ENCODE peak calls at places on chromosomes 3 and 15, in nine cellular contexts. One of them, this sample, is unnamed.

GRCh38 chr3:22685598-22685997 is 517.5 kb upstream of the UBE2E2 start:
- DNase-seq in testis: no peak
- DNase-seq in GM19239: no peak
- DNase-seq in NB4: peak
- DNase-seq in NCI-H2081: peak
- DNase-seq in MM.1S: no peak
- DNase-seq in AG09319: no peak
- DNase-seq in hepatocyte: peak
- DNase-seq in upper lobe of left lung: no peak
- DNase-seq in this sample: no peak

GRCh38 chr15:51076898-51077564 is 17.7 kb downstream of the TNFAIP8L3 start:
- DNase-seq in testis: peak
- DNase-seq in GM19239: no peak
- DNase-seq in NB4: peak
- DNase-seq in NCI-H2081: no peak
- DNase-seq in MM.1S: peak
- DNase-seq in AG09319: no peak
- DNase-seq in hepatocyte: no peak
- DNase-seq in upper lobe of left lung: peak
- DNase-seq in this sample: no peak

GRCh38 chr3:127787071-127787490 is 35.2 kb downstream of the MGLL start:
- DNase-seq in testis: peak
- DNase-seq in GM19239: no peak
- DNase-seq in NB4: no peak
- DNase-seq in NCI-H2081: peak
- DNase-seq in MM.1S: no peak
- DNase-seq in AG09319: no peak
- DNase-seq in hepatocyte: no peak
- DNase-seq in upper lobe of left lung: no peak
- DNase-seq in this sample: no peak

GRCh38 chr3:29143151-29143550 is 137.7 kb upstream of the RBMS3 start:
- DNase-seq in testis: no peak
- DNase-seq in GM19239: no peak
- DNase-seq in NB4: no peak
- DNase-seq in NCI-H2081: no peak
- DNase-seq in MM.1S: no peak
- DNase-seq in AG09319: no peak
- DNase-seq in hepatocyte: no peak
- DNase-seq in upper lobe of left lung: no peak
- DNase-seq in this sample: peak

GRCh38 chr15:54772663-54773062 is 424.1 kb downstream of the RSL24D1 start:
- DNase-seq in testis: no peak
- DNase-seq in GM19239: no peak
- DNase-seq in NB4: peak
- DNase-seq in NCI-H2081: no peak
- DNase-seq in MM.1S: no peak
- DNase-seq in AG09319: no peak
- DNase-seq in hepatocyte: no peak
- DNase-seq in upper lobe of left lung: no peak
- DNase-seq in this sample: no peak

GRCh38 chr3:192745150-192745549 is 17.8 kb upstream of the FGF12 start:
- DNase-seq in testis: no peak
- DNase-seq in GM19239: no peak
- DNase-seq in NB4: no peak
- DNase-seq in NCI-H2081: no peak
- DNase-seq in MM.1S: no peak
- DNase-seq in AG09319: no peak
- DNase-seq in hepatocyte: no peak
- DNase-seq in upper lobe of left lung: no peak
- DNase-seq in this sample: no peak

GRCh38 chr15:101293122-101293521 is 1.9 kb downstream of the SNRPA1 start:
- DNase-seq in testis: no peak
- DNase-seq in GM19239: no peak
- DNase-seq in NB4: no peak
- DNase-seq in NCI-H2081: no peak
- DNase-seq in MM.1S: no peak
- DNase-seq in AG09319: no peak
- DNase-seq in hepatocyte: no peak
- DNase-seq in upper lobe of left lung: no peak
- DNase-seq in this sample: no peak

GRCh38 chr15:92524161-92524560 is 130.5 kb downstream of the ST8SIA2 start:
- DNase-seq in testis: no peak
- DNase-seq in GM19239: no peak
- DNase-seq in NB4: no peak
- DNase-seq in NCI-H2081: no peak
- DNase-seq in MM.1S: no peak
- DNase-seq in AG09319: no peak
- DNase-seq in hepatocyte: no peak
- DNase-seq in upper lobe of left lung: no peak
- DNase-seq in this sample: no peak

GRCh38 chr15:33808720-33809119 is 159.6 kb upstream of the CHRM5 start:
- DNase-seq in testis: no peak
- DNase-seq in GM19239: no peak
- DNase-seq in NB4: peak
- DNase-seq in NCI-H2081: no peak
- DNase-seq in MM.1S: no peak
- DNase-seq in AG09319: no peak
- DNase-seq in hepatocyte: no peak
- DNase-seq in upper lobe of left lung: no peak
- DNase-seq in this sample: no peak

GRCh38 chr15:68271854-68272471 is 5.6 kb upstream of the FEM1B start:
- DNase-seq in testis: no peak
- DNase-seq in GM19239: no peak
- DNase-seq in NB4: no peak
- DNase-seq in NCI-H2081: no peak
- DNase-seq in MM.1S: no peak
- DNase-seq in AG09319: no peak
- DNase-seq in hepatocyte: peak
- DNase-seq in upper lobe of left lung: peak
- DNase-seq in this sample: no peak

GRCh38 chr3:18712713-18713575 is 287.8 kb upstream of the SATB1 start:
- DNase-seq in testis: no peak
- DNase-seq in GM19239: no peak
- DNase-seq in NB4: no peak
- DNase-seq in NCI-H2081: no peak
- DNase-seq in MM.1S: no peak
- DNase-seq in AG09319: no peak
- DNase-seq in hepatocyte: no peak
- DNase-seq in upper lobe of left lung: no peak
- DNase-seq in this sample: no peak

GRCh38 chr15:74768771-74769342 is 13.0 kb upstream of the CSK start:
- DNase-seq in testis: peak
- DNase-seq in GM19239: peak
- DNase-seq in NB4: peak
- DNase-seq in NCI-H2081: peak
- DNase-seq in MM.1S: peak
- DNase-seq in AG09319: no peak
- DNase-seq in hepatocyte: peak
- DNase-seq in upper lobe of left lung: no peak
- DNase-seq in this sample: no peak

GRCh38 chr15:62850318-62850717 is 192.2 kb upstream of the TPM1 start:
- DNase-seq in testis: no peak
- DNase-seq in GM19239: no peak
- DNase-seq in NB4: no peak
- DNase-seq in NCI-H2081: no peak
- DNase-seq in MM.1S: no peak
- DNase-seq in AG09319: no peak
- DNase-seq in hepatocyte: no peak
- DNase-seq in upper lobe of left lung: no peak
- DNase-seq in this sample: no peak